ENCODE peak calls at places on chromosomes 5 and 9, in nine cellular contexts. T, R, G, I, H, Q, K, E and C are unnamed samples.
A peak's percentile ranks its signal among the peaks of the same experiment; 100 is the strongest.

GRCh38 chr9:137949260-137949659 is 71.7 kb downstream of the CACNA1B start:
- DNase-seq in T (no peak), R (no peak), G (no peak), I (no peak), H (no peak), Q (no peak), K (no peak), E (no peak), C (no peak)

GRCh38 chr5:14213813-14214585 is 70.9 kb downstream of the TRIO start:
- DNase-seq in T (no peak), R (no peak), G (no peak), I (no peak), H (no peak), Q (no peak), K (no peak), E (no peak), C (no peak)

GRCh38 chr5:6185574-6185973 is 192.8 kb downstream of the MED10 start:
- DNase-seq in T (no peak), R (no peak), G (no peak), I (no peak), H (no peak), Q (no peak), K (no peak), E (no peak), C (no peak)

GRCh38 chr9:13568446-13568845 is 289.0 kb upstream of the MPDZ start:
- DNase-seq in T (no peak), R (no peak), G (no peak), I (peak; percentile 12), H (no peak), Q (no peak), K (no peak), E (no peak), C (peak; percentile 2)

GRCh38 chr5:81766611-81767010 is 15.7 kb upstream of the SSBP2 start:
- DNase-seq in T (no peak), R (no peak), G (no peak), I (no peak), H (no peak), Q (no peak), K (no peak), E (no peak), C (no peak)

GRCh38 chr5:83927140-83927733 is 206.6 kb upstream of the HAPLN1 start:
- DNase-seq in T (peak; percentile 87), R (peak; percentile 83), G (peak; percentile 64), I (peak; percentile 84), H (peak; percentile 30), Q (peak; percentile 97), K (peak; percentile 53), E (peak; percentile 19), C (peak; percentile 85)

GRCh38 chr5:159211712-159212111 is 2.4 kb upstream of the RNF145 start:
- DNase-seq in T (peak; percentile 32), R (no peak), G (no peak), I (no peak), H (no peak), Q (no peak), K (no peak), E (no peak), C (no peak)

GRCh38 chr5:78405820-78406750 is 45.7 kb downstream of the SCAMP1 start:
- DNase-seq in T (no peak), R (no peak), G (peak; percentile 76), I (no peak), H (no peak), Q (no peak), K (peak; percentile 54), E (no peak), C (no peak)

GRCh38 chr5:139667001-139667729 is 19.0 kb downstream of the CXXC5 start:
- DNase-seq in T (no peak), R (no peak), G (no peak), I (no peak), H (no peak), Q (no peak), K (no peak), E (no peak), C (no peak)

GRCh38 chr5:142151436-142152382 is 43.1 kb downstream of the NDFIP1 start:
- DNase-seq in T (peak; percentile 78), R (peak; percentile 58), G (peak; percentile 89), I (peak; percentile 57), H (peak; percentile 50), Q (peak; percentile 72), K (peak; percentile 77), E (no peak), C (peak; percentile 57)

GRCh38 chr9:36679710-36680109 is 107.0 kb downstream of the MELK start:
- DNase-seq in T (no peak), R (no peak), G (no peak), I (no peak), H (no peak), Q (no peak), K (no peak), E (no peak), C (no peak)
- TF ChIP-seq CTCF in T (no peak), R (no peak), G (no peak), I (no peak), H (no peak), Q (peak; percentile 36), K (no peak), E (no peak), C (no peak)

GRCh38 chr5:167898361-167899042 is 392.9 kb upstream of the WWC1 start:
- DNase-seq in T (no peak), R (no peak), G (no peak), I (no peak), H (no peak), Q (no peak), K (no peak), E (no peak), C (no peak)
- TF ChIP-seq CTCF in T (no peak), R (no peak), G (no peak), I (no peak), H (no peak), Q (no peak), K (no peak), E (no peak), C (no peak)

GRCh38 chr5:138654281-138654867 is 79.2 kb upstream of the HSPA9 start:
- DNase-seq in T (peak; percentile 42), R (no peak), G (peak; percentile 78), I (no peak), H (no peak), Q (peak; percentile 48), K (no peak), E (no peak), C (no peak)

GRCh38 chr5:138651767-138652117 is 76.5 kb upstream of the HSPA9 start:
- DNase-seq in T (no peak), R (no peak), G (no peak), I (no peak), H (no peak), Q (no peak), K (no peak), E (no peak), C (no peak)

GRCh38 chr5:138655530-138656245 is 80.5 kb upstream of the HSPA9 start:
- DNase-seq in T (peak; percentile 61), R (no peak), G (no peak), I (no peak), H (no peak), Q (no peak), K (no peak), E (no peak), C (no peak)

GRCh38 chr5:138650999-138651766 is 76.0 kb upstream of the HSPA9 start:
- DNase-seq in T (no peak), R (peak; percentile 50), G (no peak), I (peak; percentile 21), H (no peak), Q (no peak), K (no peak), E (no peak), C (no peak)

DNA sequence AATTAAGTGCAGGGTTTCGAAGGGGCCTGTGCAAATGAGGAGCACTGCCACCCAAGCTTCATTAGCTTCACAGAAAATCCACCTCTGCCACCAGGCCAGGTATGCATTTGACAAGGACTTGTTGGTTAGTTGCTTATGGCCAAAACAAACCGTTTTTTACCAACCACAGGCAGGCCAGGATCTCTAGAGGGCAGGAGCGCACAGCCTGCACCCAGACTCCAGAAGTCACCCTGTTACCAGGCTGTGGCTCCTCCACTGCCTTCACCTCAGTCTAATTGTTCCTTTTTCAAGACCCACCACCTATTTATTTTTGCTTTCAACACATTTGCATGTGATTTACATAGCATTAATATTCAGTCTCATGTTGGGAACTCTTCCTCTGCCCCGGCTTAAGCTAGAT is 78.3 kb upstream of the HSPA9 start:
- DNase-seq in T (peak; percentile 63), R (no peak), G (peak; percentile 35), I (no peak), H (no peak), Q (peak; percentile 67), K (peak; percentile 51), E (no peak), C (no peak)
- TF ChIP-seq CTCF in T (peak; percentile 17), R (no peak), G (peak; percentile 42), I (no peak), H (peak; percentile 29), Q (peak; percentile 60), K (peak; percentile 31), E (no peak), C (no peak)

DNA sequence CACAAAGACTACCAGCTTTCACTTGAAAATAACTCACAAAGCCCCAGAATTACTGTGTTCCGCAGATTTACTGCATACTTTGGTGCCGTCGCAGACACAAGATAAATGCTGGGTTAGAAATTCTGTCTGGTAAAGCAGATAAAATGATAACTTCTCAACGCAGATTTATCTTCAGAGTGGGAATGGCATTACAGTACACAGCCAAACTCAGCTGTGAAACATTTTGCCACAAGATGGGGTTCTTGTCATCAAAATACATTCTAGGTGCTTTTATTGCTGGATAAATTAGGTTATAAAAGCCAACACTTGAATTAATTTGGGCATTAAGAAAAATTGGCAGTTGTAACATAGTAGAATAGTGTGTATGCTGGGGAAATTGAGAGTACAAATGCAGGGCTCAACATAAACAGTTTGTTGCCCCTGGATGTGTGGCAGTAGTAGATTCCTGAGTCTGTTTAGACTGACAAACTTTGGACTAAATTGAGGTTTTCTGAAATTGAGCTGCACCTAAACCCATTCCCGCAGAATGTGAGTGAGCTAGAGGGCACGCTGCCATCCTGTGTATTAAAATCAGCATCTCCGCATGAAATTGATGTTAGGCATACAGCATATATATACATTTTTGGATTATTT is 61.1 kb downstream of the LMNB1 start:
- DNase-seq in T (no peak), R (no peak), G (peak; percentile 53), I (no peak), H (no peak), Q (no peak), K (no peak), E (no peak), C (no peak)
- TF ChIP-seq CTCF in T (no peak), R (no peak), G (peak; percentile 68), I (no peak), H (peak; percentile 47), Q (peak; percentile 38), K (peak; percentile 22), E (peak; percentile 45), C (no peak)

GRCh38 chr5:113038714-113039113 is 62.1 kb downstream of the DCP2 start:
- DNase-seq in T (no peak), R (no peak), G (peak; percentile 47), I (no peak), H (no peak), Q (no peak), K (no peak), E (no peak), C (no peak)
- TF ChIP-seq CTCF in T (no peak), R (no peak), G (peak; percentile 23), I (no peak), H (peak; percentile 18), Q (peak; percentile 26), K (no peak), E (no peak), C (no peak)

GRCh38 chr5:75584641-75585040 is 26.6 kb upstream of the ANKDD1B start:
- DNase-seq in T (no peak), R (no peak), G (no peak), I (no peak), H (no peak), Q (no peak), K (no peak), E (no peak), C (no peak)
- TF ChIP-seq CTCF in T (no peak), R (no peak), G (peak; percentile 28), I (no peak), H (peak; percentile 27), Q (peak; percentile 63), K (peak; percentile 27), E (no peak), C (peak; percentile 51)